ENCODE peak calls at places on chromosomes 6 and 20, in four cellular contexts. One of them, this sample, is unnamed.

GRCh38 chr20:23655551-23656211 is 17.9 kb upstream of the CST3 start:
- DNase-seq in A549: no peak
- DNase-seq in HepG2: no peak
- DNase-seq in K562: no peak
- DNase-seq in this sample: no peak

GRCh38 chr6:12962995-12963394 is 246.4 kb downstream of the PHACTR1 start:
- DNase-seq in A549: no peak
- DNase-seq in HepG2: no peak
- DNase-seq in K562: no peak
- DNase-seq in this sample: no peak

GRCh38 chr6:1622851-1623768 is 13.4 kb downstream of the FOXC1 start:
- DNase-seq in A549: no peak
- DNase-seq in HepG2: no peak
- DNase-seq in K562: no peak
- DNase-seq in this sample: no peak

GRCh38 chr6:85049282-85049681 is 284.9 kb upstream of the TBX18 start:
- DNase-seq in A549: no peak
- DNase-seq in HepG2: no peak
- DNase-seq in K562: no peak
- DNase-seq in this sample: no peak

GRCh38 chr6:116111552-116112528 is 11.2 kb downstream of the NT5DC1 start:
- DNase-seq in A549: peak
- DNase-seq in HepG2: peak
- DNase-seq in K562: peak
- DNase-seq in this sample: peak

GRCh38 chr6:168527451-168528210 is 86.6 kb downstream of the SMOC2 start:
- DNase-seq in A549: no peak
- DNase-seq in HepG2: no peak
- DNase-seq in K562: no peak
- DNase-seq in this sample: no peak

GRCh38 chr6:3209114-3210023 is 18.1 kb downstream of the TUBB2B start:
- DNase-seq in A549: peak
- DNase-seq in HepG2: peak
- DNase-seq in K562: peak
- DNase-seq in this sample: peak

GRCh38 chr6:10720229-10720959 is 2.5 kb upstream of the TMEM14C start:
- DNase-seq in A549: no peak
- DNase-seq in HepG2: peak
- DNase-seq in K562: no peak
- DNase-seq in this sample: no peak

GRCh38 chr20:61557603-61558002 is 305.5 kb downstream of the CDH4 start:
- DNase-seq in A549: no peak
- DNase-seq in HepG2: no peak
- DNase-seq in K562: no peak
- DNase-seq in this sample: no peak

GRCh38 chr6:141169419-141169818 is 963.3 kb upstream of the GJE1 start:
- DNase-seq in A549: no peak
- DNase-seq in HepG2: no peak
- DNase-seq in K562: no peak
- DNase-seq in this sample: no peak

GRCh38 chr20:24998121-24998520 is 5.6 kb upstream of the APMAP start:
- DNase-seq in A549: no peak
- DNase-seq in HepG2: no peak
- DNase-seq in K562: no peak
- DNase-seq in this sample: no peak

GRCh38 chr6:19705606-19706005 is 131.6 kb upstream of the ID4 start:
- DNase-seq in A549: no peak
- DNase-seq in HepG2: no peak
- DNase-seq in K562: no peak
- DNase-seq in this sample: no peak

GRCh38 chr20:43392561-43392960 is 65.1 kb upstream of the SRSF6 start:
- DNase-seq in A549: no peak
- DNase-seq in HepG2: no peak
- DNase-seq in K562: no peak
- DNase-seq in this sample: no peak

GRCh38 chr6:106556368-106556960 is 72.8 kb downstream of the RTN4IP1 start:
- DNase-seq in A549: no peak
- DNase-seq in HepG2: peak
- DNase-seq in K562: no peak
- DNase-seq in this sample: no peak

GRCh38 chr6:119347466-119348307 is 1.9 kb downstream of the MAN1A1 start:
- DNase-seq in A549: no peak
- DNase-seq in HepG2: peak
- DNase-seq in K562: peak
- DNase-seq in this sample: no peak

GRCh38 chr6:157944983-157945931 is 36.4 kb upstream of the SYNJ2 start:
- DNase-seq in A549: no peak
- DNase-seq in HepG2: no peak
- DNase-seq in K562: no peak
- DNase-seq in this sample: no peak

GRCh38 chr6:149948616-149949015 is 6.8 kb downstream of the ULBP2 start:
- DNase-seq in A549: no peak
- DNase-seq in HepG2: no peak
- DNase-seq in K562: no peak
- DNase-seq in this sample: no peak

GRCh38 chr6:3654436-3654835 is 97.1 kb downstream of the PXDC1 start:
- DNase-seq in A549: no peak
- DNase-seq in HepG2: no peak
- DNase-seq in K562: no peak
- DNase-seq in this sample: no peak

GRCh38 chr6:55980627-55981211 is 105.3 kb upstream of the BMP5 start:
- DNase-seq in A549: peak
- DNase-seq in HepG2: peak
- DNase-seq in K562: no peak
- DNase-seq in this sample: no peak

GRCh38 chr20:33685328-33686007 is 717 bp downstream of the E2F1 start:
- DNase-seq in A549: no peak
- DNase-seq in HepG2: peak
- DNase-seq in K562: peak
- DNase-seq in this sample: peak

GRCh38 chr6:148251286-148251685 is 91.4 kb upstream of the SASH1 start:
- DNase-seq in A549: no peak
- DNase-seq in HepG2: peak
- DNase-seq in K562: no peak
- DNase-seq in this sample: no peak

GRCh38 chr6:41011673-41012072 is 27.3 kb downstream of the UNC5CL start:
- DNase-seq in A549: no peak
- DNase-seq in HepG2: no peak
- DNase-seq in K562: no peak
- DNase-seq in this sample: no peak

GRCh38 chr6:157757430-157758403 is 65.3 kb upstream of the SNX9 start:
- DNase-seq in A549: no peak
- DNase-seq in HepG2: no peak
- DNase-seq in K562: no peak
- DNase-seq in this sample: no peak

GRCh38 chr6:74253261-74253660 is 557.3 kb downstream of the CD109 start:
- DNase-seq in A549: no peak
- DNase-seq in HepG2: no peak
- DNase-seq in K562: no peak
- DNase-seq in this sample: no peak

DNA sequence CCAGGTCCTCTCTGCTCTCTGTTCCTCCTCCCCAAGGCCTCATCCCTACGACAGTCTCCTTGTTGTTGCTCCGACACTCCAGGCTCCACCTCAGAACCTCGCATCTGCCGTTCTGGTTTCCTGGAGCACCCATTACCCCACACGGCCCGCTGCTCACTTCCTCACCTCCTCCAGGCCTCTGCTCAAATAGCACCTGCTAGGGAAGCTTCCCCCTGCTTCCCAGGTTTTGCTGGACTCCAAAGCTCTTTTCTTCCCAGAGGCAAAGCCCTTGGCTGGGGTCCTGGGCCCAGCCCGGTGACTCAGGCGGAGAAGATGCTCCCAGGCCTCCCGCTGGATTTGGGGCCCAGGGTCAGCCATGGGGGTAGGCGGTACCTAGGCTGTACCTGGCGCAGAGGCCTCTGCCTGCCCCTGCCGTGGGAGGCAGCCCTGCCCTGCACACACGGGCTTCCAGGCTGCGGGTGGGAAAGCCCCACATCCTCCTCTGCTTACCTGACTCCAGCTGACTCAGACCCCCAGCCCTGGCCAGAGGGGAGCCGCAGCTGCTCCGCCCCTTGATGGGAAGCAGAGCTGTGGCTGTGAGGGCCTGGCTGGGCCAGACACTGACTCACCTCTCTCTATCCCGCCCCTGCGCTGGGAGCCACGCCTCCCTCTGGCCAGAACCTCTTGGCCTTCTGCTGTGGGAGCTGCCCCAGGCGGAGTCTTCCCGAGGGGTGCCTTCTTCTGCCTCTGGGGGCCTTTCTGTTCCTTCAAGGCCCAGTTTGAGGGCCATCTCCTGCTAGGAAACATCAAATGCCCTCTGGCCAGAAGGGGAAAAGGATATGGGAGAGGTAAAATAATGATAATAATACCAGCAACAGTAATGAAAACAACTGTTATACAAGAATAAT is 130.5 kb downstream of the CEBPB start:
- DNase-seq in A549: peak
- DNase-seq in HepG2: peak
- DNase-seq in K562: peak
- DNase-seq in this sample: peak
- TF ChIP-seq HMGXB4 in A549: no peak
- TF ChIP-seq HMGXB4 in HepG2: peak
- TF ChIP-seq HMGXB4 in K562: no peak
- TF ChIP-seq HMGXB4 in this sample: no peak

GRCh38 chr6:16401868-16402267 is 163.5 kb downstream of the GMPR start:
- DNase-seq in A549: no peak
- DNase-seq in HepG2: no peak
- DNase-seq in K562: no peak
- DNase-seq in this sample: no peak

GRCh38 chr6:16405349-16405865 is 167.0 kb downstream of the GMPR start:
- DNase-seq in A549: no peak
- DNase-seq in HepG2: no peak
- DNase-seq in K562: no peak
- DNase-seq in this sample: no peak

GRCh38 chr6:16402501-16402900 is 164.1 kb downstream of the GMPR start:
- DNase-seq in A549: no peak
- DNase-seq in HepG2: no peak
- DNase-seq in K562: no peak
- DNase-seq in this sample: no peak

GRCh38 chr6:16404456-16404855 is 166.1 kb downstream of the GMPR start:
- DNase-seq in A549: no peak
- DNase-seq in HepG2: no peak
- DNase-seq in K562: no peak
- DNase-seq in this sample: no peak

DNA sequence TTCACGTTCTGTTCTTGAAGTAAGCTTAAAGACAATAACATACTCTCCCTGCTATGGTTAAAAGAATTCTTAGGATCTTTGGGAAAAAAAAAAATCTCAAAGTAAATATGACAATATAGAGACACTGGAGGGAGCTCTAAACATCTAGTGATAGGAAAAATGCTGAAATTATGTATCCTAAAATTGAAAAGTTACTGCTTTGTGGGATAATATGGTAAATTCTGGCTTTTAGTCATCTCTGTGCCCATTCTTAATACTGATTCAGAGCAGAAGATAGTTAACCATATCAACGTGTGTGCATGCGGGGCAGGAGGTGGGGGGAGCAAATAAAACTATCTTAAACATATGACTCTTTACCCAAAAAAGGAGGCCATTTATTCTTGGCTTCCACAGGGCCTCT is 165.4 kb downstream of the GMPR start:
- DNase-seq in A549: no peak
- DNase-seq in HepG2: no peak
- DNase-seq in K562: no peak
- DNase-seq in this sample: no peak
- TF ChIP-seq CTCF in A549: peak
- TF ChIP-seq CTCF in HepG2: peak
- TF ChIP-seq CTCF in K562: no peak
- TF ChIP-seq CTCF in this sample: no peak

DNA sequence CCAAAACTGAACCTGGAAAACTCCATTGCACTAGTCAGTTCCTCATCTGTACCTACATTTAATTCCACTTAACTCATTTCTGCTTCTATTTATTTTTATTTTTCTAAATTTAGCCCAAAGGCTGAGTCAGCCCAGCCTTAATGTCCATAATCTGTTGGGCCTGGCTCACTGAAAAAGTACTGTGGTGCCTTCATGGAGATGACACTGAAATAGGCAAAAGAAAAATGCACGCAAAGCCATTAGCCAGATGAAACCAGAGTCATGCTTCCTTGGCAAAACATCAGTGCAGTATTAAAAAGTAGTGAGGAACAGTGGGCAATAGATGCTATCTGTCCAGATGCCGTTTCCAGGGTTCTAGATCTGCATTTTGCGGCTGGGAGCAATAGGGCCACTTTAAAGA is 14.7 kb upstream of the PLCB4 start:
- DNase-seq in A549: no peak
- DNase-seq in HepG2: no peak
- DNase-seq in K562: no peak
- DNase-seq in this sample: no peak
- TF ChIP-seq HMGXB4 in A549: no peak
- TF ChIP-seq HMGXB4 in HepG2: no peak
- TF ChIP-seq HMGXB4 in K562: no peak
- TF ChIP-seq HMGXB4 in this sample: no peak

GRCh38 chr20:49909499-49910339 is 5.6 kb downstream of the SPATA2 start:
- DNase-seq in A549: no peak
- DNase-seq in HepG2: peak
- DNase-seq in K562: peak
- DNase-seq in this sample: no peak
- TF ChIP-seq CTCF in A549: no peak
- TF ChIP-seq CTCF in HepG2: peak
- TF ChIP-seq CTCF in K562: peak
- TF ChIP-seq CTCF in this sample: no peak

This sample was measured in WTC11.